ENCODE peak calls at places on chromosomes 2 and 18, in four cellular contexts. T is thyroid gland, W is adrenal gland, C is ELF-1. G is an unnamed sample.

GRCh38 chr18:67599277-67599676 is 82.8 kb upstream of the DSEL start:
- DNase-seq in T (no peak), C (no peak), W (no peak), G (no peak)

GRCh38 chr2:11692966-11693521 is 23.0 kb upstream of the NTSR2 start:
- DNase-seq in W (peak), T (peak), C (peak), G (no peak)

GRCh38 chr2:68383778-68384177 is 18.7 kb downstream of the PLEK start:
- DNase-seq in C (no peak), W (no peak), T (no peak), G (no peak)

GRCh38 chr2:67476808-67477790 is 80.0 kb downstream of the ETAA1 start:
- DNase-seq in C (no peak), W (no peak), T (peak), G (no peak)

GRCh38 chr2:29014811-29015414 is 33.8 kb downstream of the TOGARAM2 start:
- DNase-seq in T (peak), C (no peak), W (no peak), G (no peak)

GRCh38 chr2:207403141-207403540 is 126.6 kb upstream of the CREB1 start:
- DNase-seq in C (no peak), W (no peak), T (no peak), G (no peak)

GRCh38 chr2:64865073-64865830 is 123.9 kb upstream of the SLC1A4 start:
- DNase-seq in W (peak), T (peak), C (peak), G (no peak)

GRCh38 chr2:9663008-9663879 is 32.4 kb upstream of the YWHAQ start:
- DNase-seq in W (no peak), C (no peak), T (no peak), G (peak)

GRCh38 chr2:182110326-182110725 is 124.7 kb downstream of the PPP1R1C start:
- DNase-seq in W (no peak), C (no peak), T (no peak), G (no peak)

GRCh38 chr2:19474128-19474527 is 115.7 kb upstream of the OSR1 start:
- DNase-seq in W (no peak), C (no peak), T (no peak), G (peak)

GRCh38 chr2:1147873-1148612 is 197.4 kb downstream of the SNTG2 start:
- DNase-seq in W (no peak), T (no peak), C (no peak), G (no peak)

GRCh38 chr2:74524955-74525716 is 895 bp downstream of the DQX1 start:
- DNase-seq in C (no peak), W (no peak), T (no peak), G (no peak)

GRCh38 chr2:150376627-150377335 is 110.7 kb downstream of the RND3 start:
- DNase-seq in T (no peak), C (peak), W (no peak), G (no peak)

GRCh38 chr2:53202063-53202462 is 565.5 kb upstream of the CHAC2 start:
- DNase-seq in W (no peak), C (no peak), T (peak), G (no peak)

GRCh38 chr2:133324150-133324561 is 244.1 kb downstream of the NCKAP5 start:
- DNase-seq in W (no peak), C (no peak), T (no peak), G (no peak)

GRCh38 chr2:6080837-6081541 is 388.8 kb downstream of the SOX11 start:
- DNase-seq in W (no peak), C (no peak), T (peak), G (no peak)

GRCh38 chr2:205763708-205764501 is 81.6 kb downstream of the NRP2 start:
- DNase-seq in C (peak), T (peak), W (peak), G (no peak)

GRCh38 chr2:18991177-18992168 is 366.9 kb downstream of the OSR1 start:
- DNase-seq in W (peak), C (no peak), T (peak), G (no peak)

GRCh38 chr2:181397331-181397730 is 59.9 kb upstream of the ITGA4 start:
- DNase-seq in C (no peak), T (no peak), W (no peak), G (no peak)

GRCh38 chr2:189363559-189363958 is 77.7 kb upstream of the WDR75 start:
- DNase-seq in T (no peak), W (no peak), C (no peak), G (no peak)

GRCh38 chr2:66553370-66553769 is 118.4 kb downstream of the MEIS1 start:
- DNase-seq in W (peak), C (no peak), T (no peak), G (no peak)

GRCh38 chr2:39512434-39512935 is 75.4 kb upstream of the MAP4K3 start:
- DNase-seq in C (no peak), W (peak), T (no peak), G (no peak)